ENCODE peak calls at places on chromosomes 3 and 15, in four cellular contexts. M, C, E and H are unnamed samples.

GRCh38 chr3:149395107-149396089 is 17.9 kb upstream of the TM4SF1 start:
- DNase-seq in M (no peak), C (no peak), E (peak; percentile 63), H (no peak)

GRCh38 chr15:92143765-92144164 is 249.9 kb upstream of the ST8SIA2 start:
- DNase-seq in M (peak; percentile 12), C (no peak), E (no peak), H (no peak)

GRCh38 chr3:127490271-127491023 is 100.1 kb downstream of the TPRA1 start:
- DNase-seq in M (no peak), C (no peak), E (no peak), H (no peak)

GRCh38 chr15:99842071-99842470 is 108.8 kb upstream of the LYSMD4 start:
- DNase-seq in M (no peak), C (no peak), E (no peak), H (no peak)

GRCh38 chr3:122857019-122857418 is 62.1 kb downstream of the SLC49A4 start:
- DNase-seq in M (no peak), C (no peak), E (no peak), H (no peak)

GRCh38 chr3:159074756-159075155 is 272.9 kb downstream of the MFSD1 start:
- DNase-seq in M (no peak), C (no peak), E (no peak), H (no peak)

GRCh38 chr3:52313774-52314188 is 2.3 kb upstream of the DNAH1 start:
- DNase-seq in M (no peak), C (no peak), E (no peak), H (no peak)

GRCh38 chr15:39501366-39501765 is 79.5 kb upstream of the THBS1 start:
- DNase-seq in M (no peak), C (no peak), E (no peak), H (no peak)

GRCh38 chr3:41029356-41029755 is 169.9 kb upstream of the CTNNB1 start:
- DNase-seq in M (no peak), C (no peak), E (no peak), H (no peak)

GRCh38 chr3:172159962-172160538 is 120.7 kb downstream of the FNDC3B start:
- DNase-seq in M (no peak), C (no peak), E (no peak), H (no peak)

GRCh38 chr3:18194431-18194830 is 230.7 kb downstream of the SATB1 start:
- DNase-seq in M (no peak), C (no peak), E (no peak), H (no peak)

GRCh38 chr15:77857419-77857818 is 220.1 kb downstream of the TBC1D2B start:
- DNase-seq in M (no peak), C (no peak), E (no peak), H (no peak)

GRCh38 chr15:52150043-52150825 is 37.7 kb upstream of the BCL2L10 start:
- DNase-seq in M (no peak), C (no peak), E (no peak), H (no peak)

GRCh38 chr3:65234499-65234898 is 546.7 kb upstream of the ADAMTS9 start:
- DNase-seq in M (no peak), C (no peak), E (no peak), H (no peak)

GRCh38 chr15:35444557-35445204 is 101.3 kb downstream of the DPH6 start:
- DNase-seq in M (peak; percentile 34), C (no peak), E (peak; percentile 37), H (peak; percentile 19)

GRCh38 chr3:186746008-186746407 is 28.8 kb downstream of the KNG1 start:
- DNase-seq in M (no peak), C (peak; percentile 35), E (peak; percentile 94), H (no peak)

GRCh38 chr15:83379574-83379973 is 67.6 kb upstream of the SH3GL3 start:
- DNase-seq in M (no peak), C (peak; percentile 34), E (no peak), H (no peak)

GRCh38 chr3:53680026-53680425 is 166.2 kb downstream of the CHDH start:
- DNase-seq in M (no peak), C (no peak), E (no peak), H (no peak)

GRCh38 chr3:15099364-15100098 is 583 bp upstream of the RBSN start:
- DNase-seq in M (no peak), C (no peak), E (no peak), H (no peak)

GRCh38 chr3:146274833-146275232 is 23.9 kb upstream of the PLSCR4 start:
- DNase-seq in M (no peak), C (no peak), E (no peak), H (no peak)

GRCh38 chr3:47583320-47584075 is 4.8 kb upstream of the CSPG5 start:
- DNase-seq in M (no peak), C (no peak), E (no peak), H (no peak)

GRCh38 chr3:122356402-122356801 is 26.6 kb downstream of the MIX23 start:
- DNase-seq in M (no peak), C (peak; percentile 58), E (peak; percentile 57), H (peak; percentile 39)

GRCh38 chr3:39249453-39250115 is 30.3 kb downstream of the CX3CR1 start:
- DNase-seq in M (no peak), C (no peak), E (no peak), H (no peak)

GRCh38 chr15:27955087-27955486 is 144.0 kb downstream of the OCA2 start:
- DNase-seq in M (no peak), C (no peak), E (no peak), H (no peak)

GRCh38 chr3:60826511-60826910 is 424.7 kb downstream of the FHIT start:
- DNase-seq in M (no peak), C (no peak), E (no peak), H (no peak)

GRCh38 chr3:9416139-9416780 is 18.8 kb downstream of the SETD5 start:
- DNase-seq in M (no peak), C (no peak), E (no peak), H (no peak)

DNA sequence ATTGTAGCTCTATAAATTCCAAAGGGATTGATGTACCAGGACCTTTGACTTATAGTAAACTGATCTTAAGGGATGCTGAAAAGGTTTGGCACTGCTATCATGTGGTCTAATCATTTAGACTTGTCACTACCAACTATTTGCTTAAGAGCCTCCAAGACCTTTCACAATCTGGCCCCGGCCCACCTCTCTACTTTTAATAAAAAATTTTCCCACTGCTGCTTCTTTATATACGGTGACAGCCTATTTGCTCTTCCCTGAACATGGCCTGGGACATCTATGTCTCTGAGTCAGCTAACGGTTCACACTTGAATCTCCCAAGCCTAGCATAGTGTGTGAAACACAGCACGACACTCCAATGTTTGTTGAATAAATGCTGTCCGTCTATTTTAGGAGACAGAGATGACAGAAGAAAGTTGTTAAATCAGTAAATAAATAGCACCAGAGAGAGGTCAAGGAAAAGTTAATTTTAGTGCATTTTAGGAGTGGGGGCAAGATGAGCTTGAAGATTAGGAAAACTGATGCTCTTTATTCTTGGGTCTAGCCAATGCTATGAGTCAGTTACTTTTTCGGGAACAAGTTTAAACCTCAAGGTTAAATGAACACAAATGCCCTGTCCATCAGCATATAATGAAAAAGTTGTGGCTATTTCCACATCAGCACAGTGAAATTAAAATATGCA is 212.9 kb downstream of the TIGIT start:
- DNase-seq in M (no peak), C (no peak), E (no peak), H (no peak)
- TF ChIP-seq ELF4 in M (no peak), C (no peak), E (no peak), H (no peak)

GRCh38 chr15:63860161-63860954 is 26.6 kb upstream of the HERC1 start:
- DNase-seq in M (peak; percentile 37), C (no peak), E (no peak), H (no peak)

GRCh38 chr15:63858448-63858847 is 24.7 kb upstream of the HERC1 start:
- DNase-seq in M (no peak), C (no peak), E (no peak), H (no peak)

GRCh38 chr15:63857459-63857856 is 23.7 kb upstream of the HERC1 start:
- DNase-seq in M (no peak), C (no peak), E (no peak), H (no peak)

GRCh38 chr15:63856711-63857458 is 23.1 kb upstream of the HERC1 start:
- DNase-seq in M (no peak), C (no peak), E (no peak), H (no peak)

DNA sequence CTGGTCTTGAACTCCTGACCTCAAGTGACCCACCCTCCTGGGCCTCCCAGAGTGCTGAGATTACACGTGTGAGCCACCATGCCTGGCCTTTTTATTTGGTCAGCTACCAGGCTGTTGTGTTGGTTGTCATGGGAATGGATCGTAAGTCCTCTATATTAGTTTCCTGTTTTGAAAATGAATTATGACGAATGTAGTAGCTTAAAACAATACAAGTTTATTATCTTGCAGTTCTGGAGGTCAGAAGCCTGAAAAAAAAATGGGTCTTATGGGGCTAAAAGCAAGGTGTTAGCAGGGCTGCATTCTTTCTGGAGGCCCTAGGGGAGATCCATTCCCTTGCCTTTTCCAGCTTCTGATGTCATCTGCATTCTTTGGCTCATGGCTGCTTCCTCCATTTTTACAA is 25.1 kb upstream of the HERC1 start:
- DNase-seq in M (no peak), C (no peak), E (no peak), H (no peak)
- TF ChIP-seq ELF4 in M (no peak), C (no peak), E (no peak), H (no peak)

GRCh38 chr15:65535192-65535591 is 4.9 kb downstream of the HACD3 start:
- DNase-seq in M (no peak), C (no peak), E (no peak), H (no peak)

GRCh38 chr15:65529754-65530317 is 427 bp upstream of the HACD3 start:
- DNase-seq in M (no peak), C (no peak), E (no peak), H (no peak)

GRCh38 chr15:65530318-65531111 is at the start of gene HACD3:
- DNase-seq in M (peak; percentile 98), C (peak; percentile 89), E (peak; percentile 73), H (peak; percentile 97)

GRCh38 chr15:65532738-65533051 is 2.4 kb downstream of the HACD3 start:
- DNase-seq in M (no peak), C (no peak), E (peak; percentile 79), H (no peak)

GRCh38 chr15:65533057-65533752 is 2.9 kb downstream of the HACD3 start:
- DNase-seq in M (peak; percentile 29), C (no peak), E (no peak), H (no peak)
- TF ChIP-seq ELF4 in M (no peak), C (no peak), E (no peak), H (no peak)

DNA sequence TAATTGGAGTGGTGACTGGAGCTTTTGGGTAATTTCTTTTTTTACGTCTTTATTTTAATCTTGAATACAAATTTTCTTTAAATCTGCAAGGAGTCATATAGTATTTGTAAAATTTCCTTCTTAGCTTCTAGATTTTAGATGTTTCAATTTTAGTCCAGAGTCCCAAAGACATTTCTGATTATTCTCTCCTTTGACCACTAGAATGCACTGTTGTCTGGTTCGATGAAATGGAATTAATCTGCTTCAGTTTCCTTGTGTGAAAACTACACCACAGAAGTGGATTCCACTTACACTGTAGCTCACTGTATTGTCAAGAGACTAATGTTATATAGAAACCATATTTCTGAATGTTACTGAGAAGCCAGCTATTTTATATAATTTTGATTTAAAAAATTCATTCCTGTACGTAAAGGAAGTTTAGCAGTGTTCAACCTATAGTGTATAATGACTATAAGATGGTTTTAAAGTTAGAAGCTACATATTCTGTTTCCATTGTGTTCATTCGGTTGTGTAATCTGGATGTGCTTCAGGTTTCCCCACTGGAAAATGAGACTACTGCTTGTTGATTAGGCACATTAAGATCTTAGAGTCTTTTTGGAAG is 6.1 kb downstream of the GRAMD1C start:
- DNase-seq in M (no peak), C (no peak), E (peak; percentile 39), H (peak; percentile 45)
- TF ChIP-seq ELF4 in M (no peak), C (no peak), E (no peak), H (no peak)